ENCODE peak calls at places on chromosome 1, in four cellular contexts. C is heart left ventricle, J is mesenteric fat pad, F is occipital lobe. O is an unnamed sample.

GRCh38 chr1:43564617-43565348 is 34.1 kb downstream of the PTPRF start:
- DNase-seq in C (no peak), J (no peak), F (no peak), O (no peak)

GRCh38 chr1:205430631-205431305 is 8.9 kb upstream of the LEMD1 start:
- DNase-seq in C (peak), J (peak), F (peak), O (no peak)

GRCh38 chr1:246782120-246782900 is 58.1 kb downstream of the SCCPDH start:
- DNase-seq in C (peak), J (no peak), F (no peak), O (peak)

GRCh38 chr1:242651817-242652216 is 127.3 kb upstream of the PLD5 start:
- DNase-seq in C (no peak), J (no peak), F (no peak), O (no peak)

GRCh38 chr1:41920658-41921057 is 1.9 kb upstream of the HIVEP3 start:
- DNase-seq in C (no peak), J (no peak), F (no peak), O (peak)

GRCh38 chr1:9346566-9346965 is 53.9 kb downstream of the SPSB1 start:
- DNase-seq in C (no peak), J (no peak), F (no peak), O (no peak)

GRCh38 chr1:165858928-165859845 is 31.8 kb downstream of the UCK2 start:
- DNase-seq in C (no peak), J (no peak), F (no peak), O (no peak)

GRCh38 chr1:235341334-235341733 is 13.0 kb downstream of the GGPS1 start:
- DNase-seq in C (no peak), J (no peak), F (no peak), O (no peak)

GRCh38 chr1:117572546-117572945 is 33.3 kb upstream of the TENT5C start:
- DNase-seq in C (peak), J (peak), F (no peak), O (no peak)

GRCh38 chr1:158146165-158146564 is 34.5 kb upstream of the CD1D start:
- DNase-seq in C (no peak), J (no peak), F (no peak), O (no peak)

GRCh38 chr1:116417678-116418077 is 44.6 kb downstream of the ATP1A1 start:
- DNase-seq in C (no peak), J (no peak), F (no peak), O (no peak)

O was measured in smooth muscle cell of the brain vasculature.